ENCODE peak calls at places on chromosome 11, in five cellular contexts. One of them, this sample, is unnamed.

GRCh38 chr11:58600510-58600909 is 21.6 kb downstream of the ZFP91 start:
- DNase-seq in NCI-H1694: no peak
- DNase-seq in ELR: no peak
- DNase-seq in dermis microvascular lymphatic vessel endothelial cell: no peak
- DNase-seq in NCI-H2171 treated with DMSO at 0.1 percent for 48 hours: no peak
- DNase-seq in this sample: no peak

GRCh38 chr11:7486731-7487130 is 1.4 kb downstream of the OLFML1 start:
- DNase-seq in ELR: no peak
- DNase-seq in NCI-H2171 treated with DMSO at 0.1 percent for 48 hours: no peak
- DNase-seq in dermis microvascular lymphatic vessel endothelial cell: no peak
- DNase-seq in NCI-H1694: no peak
- DNase-seq in this sample: no peak

GRCh38 chr11:1382831-1383607 is 6.7 kb upstream of the BRSK2 start:
- DNase-seq in NCI-H2171 treated with DMSO at 0.1 percent for 48 hours: peak; percentile 38
- DNase-seq in NCI-H1694: no peak
- DNase-seq in dermis microvascular lymphatic vessel endothelial cell: peak; percentile 69
- DNase-seq in ELR: peak; percentile 78
- DNase-seq in this sample: peak; percentile 15

GRCh38 chr11:46537121-46537520 is 56.7 kb downstream of the AMBRA1 start:
- DNase-seq in NCI-H1694: no peak
- DNase-seq in ELR: peak; percentile 36
- DNase-seq in NCI-H2171 treated with DMSO at 0.1 percent for 48 hours: no peak
- DNase-seq in dermis microvascular lymphatic vessel endothelial cell: no peak
- DNase-seq in this sample: no peak

GRCh38 chr11:27055065-27055682 is 14.6 kb downstream of the BBOX1 start:
- DNase-seq in NCI-H2171 treated with DMSO at 0.1 percent for 48 hours: no peak
- DNase-seq in ELR: no peak
- DNase-seq in dermis microvascular lymphatic vessel endothelial cell: no peak
- DNase-seq in NCI-H1694: no peak
- DNase-seq in this sample: no peak

GRCh38 chr11:44046202-44046601 is 1.6 kb upstream of the ACCSL start:
- DNase-seq in NCI-H2171 treated with DMSO at 0.1 percent for 48 hours: no peak
- DNase-seq in dermis microvascular lymphatic vessel endothelial cell: no peak
- DNase-seq in NCI-H1694: no peak
- DNase-seq in ELR: no peak
- DNase-seq in this sample: no peak

GRCh38 chr11:102771351-102771750 is 9.1 kb downstream of the MMP10 start:
- DNase-seq in NCI-H2171 treated with DMSO at 0.1 percent for 48 hours: no peak
- DNase-seq in ELR: no peak
- DNase-seq in dermis microvascular lymphatic vessel endothelial cell: peak; percentile 60
- DNase-seq in NCI-H1694: no peak
- DNase-seq in this sample: no peak

GRCh38 chr11:39221739-39222138 is 2237.7 kb downstream of the LRRC4C start:
- DNase-seq in dermis microvascular lymphatic vessel endothelial cell: no peak
- DNase-seq in ELR: no peak
- DNase-seq in NCI-H2171 treated with DMSO at 0.1 percent for 48 hours: no peak
- DNase-seq in NCI-H1694: no peak
- DNase-seq in this sample: no peak

GRCh38 chr11:34299962-34300350 is 57.9 kb downstream of the ABTB2 start:
- DNase-seq in NCI-H1694: no peak
- DNase-seq in NCI-H2171 treated with DMSO at 0.1 percent for 48 hours: no peak
- DNase-seq in ELR: no peak
- DNase-seq in dermis microvascular lymphatic vessel endothelial cell: no peak
- DNase-seq in this sample: no peak

GRCh38 chr11:36233226-36233625 is 56.0 kb downstream of the COMMD9 start:
- DNase-seq in NCI-H1694: no peak
- DNase-seq in ELR: no peak
- DNase-seq in dermis microvascular lymphatic vessel endothelial cell: peak; percentile 84
- DNase-seq in NCI-H2171 treated with DMSO at 0.1 percent for 48 hours: no peak
- DNase-seq in this sample: peak; percentile 72

GRCh38 chr11:129278586-129279319 is 86.6 kb upstream of the ARHGAP32 start:
- DNase-seq in dermis microvascular lymphatic vessel endothelial cell: peak; percentile 7
- DNase-seq in NCI-H1694: no peak
- DNase-seq in NCI-H2171 treated with DMSO at 0.1 percent for 48 hours: peak; percentile 4
- DNase-seq in ELR: peak; percentile 45
- DNase-seq in this sample: no peak

GRCh38 chr11:35944503-35945136 is 758 bp downstream of the LDLRAD3 start:
- DNase-seq in NCI-H1694: no peak
- DNase-seq in dermis microvascular lymphatic vessel endothelial cell: peak; percentile 12
- DNase-seq in NCI-H2171 treated with DMSO at 0.1 percent for 48 hours: peak; percentile 54
- DNase-seq in ELR: peak; percentile 37
- DNase-seq in this sample: no peak

GRCh38 chr11:120977470-120977869 is 46.4 kb upstream of the TBCEL start:
- DNase-seq in ELR: peak; percentile 15
- DNase-seq in NCI-H1694: no peak
- DNase-seq in NCI-H2171 treated with DMSO at 0.1 percent for 48 hours: no peak
- DNase-seq in dermis microvascular lymphatic vessel endothelial cell: no peak
- DNase-seq in this sample: no peak

GRCh38 chr11:65899356-65900124 is 648 bp downstream of the FOSL1 start:
- DNase-seq in dermis microvascular lymphatic vessel endothelial cell: peak; percentile 82
- DNase-seq in NCI-H1694: no peak
- DNase-seq in ELR: peak; percentile 91
- DNase-seq in NCI-H2171 treated with DMSO at 0.1 percent for 48 hours: no peak
- DNase-seq in this sample: no peak

GRCh38 chr11:43989162-43989961 is 46.9 kb downstream of the C11orf96 start:
- DNase-seq in dermis microvascular lymphatic vessel endothelial cell: peak; percentile 58
- DNase-seq in NCI-H1694: peak; percentile 62
- DNase-seq in ELR: no peak
- DNase-seq in NCI-H2171 treated with DMSO at 0.1 percent for 48 hours: peak; percentile 89
- DNase-seq in this sample: no peak

GRCh38 chr11:102868359-102868758 is 6.4 kb downstream of the MMP12 start:
- DNase-seq in NCI-H1694: no peak
- DNase-seq in NCI-H2171 treated with DMSO at 0.1 percent for 48 hours: no peak
- DNase-seq in ELR: peak; percentile 43
- DNase-seq in dermis microvascular lymphatic vessel endothelial cell: no peak
- DNase-seq in this sample: no peak

GRCh38 chr11:92322225-92322624 is 97.6 kb downstream of the FAT3 start:
- DNase-seq in ELR: peak; percentile 10
- DNase-seq in dermis microvascular lymphatic vessel endothelial cell: no peak
- DNase-seq in NCI-H2171 treated with DMSO at 0.1 percent for 48 hours: no peak
- DNase-seq in NCI-H1694: no peak
- DNase-seq in this sample: no peak

GRCh38 chr11:85414175-85414574 is 213.0 kb downstream of the DLG2 start:
- DNase-seq in ELR: no peak
- DNase-seq in NCI-H1694: no peak
- DNase-seq in NCI-H2171 treated with DMSO at 0.1 percent for 48 hours: no peak
- DNase-seq in dermis microvascular lymphatic vessel endothelial cell: no peak
- DNase-seq in this sample: no peak

GRCh38 chr11:75031224-75031753 is 42.6 kb downstream of the NEU3 start:
- DNase-seq in NCI-H1694: no peak
- DNase-seq in ELR: peak; percentile 96
- DNase-seq in NCI-H2171 treated with DMSO at 0.1 percent for 48 hours: no peak
- DNase-seq in dermis microvascular lymphatic vessel endothelial cell: peak; percentile 87
- DNase-seq in this sample: peak; percentile 55

GRCh38 chr11:39641749-39642148 is 1817.7 kb downstream of the LRRC4C start:
- DNase-seq in ELR: no peak
- DNase-seq in dermis microvascular lymphatic vessel endothelial cell: no peak
- DNase-seq in NCI-H1694: no peak
- DNase-seq in NCI-H2171 treated with DMSO at 0.1 percent for 48 hours: no peak
- DNase-seq in this sample: no peak

GRCh38 chr11:45089251-45089650 is 57.2 kb upstream of the PRDM11 start:
- DNase-seq in NCI-H1694: no peak
- DNase-seq in NCI-H2171 treated with DMSO at 0.1 percent for 48 hours: no peak
- DNase-seq in ELR: peak; percentile 59
- DNase-seq in dermis microvascular lymphatic vessel endothelial cell: no peak
- DNase-seq in this sample: no peak

GRCh38 chr11:103464420-103464819 is 355.2 kb downstream of the DYNC2H1 start:
- DNase-seq in NCI-H2171 treated with DMSO at 0.1 percent for 48 hours: no peak
- DNase-seq in ELR: no peak
- DNase-seq in NCI-H1694: no peak
- DNase-seq in dermis microvascular lymphatic vessel endothelial cell: peak; percentile 2
- DNase-seq in this sample: no peak